ENCODE peak calls at places on chromosomes 5 and 9, in four cellular contexts. M is left ventricle myocardium superior, S is NCI-H1092, C is IMR-90. O is an unnamed sample.

GRCh38 chr5:149228610-149229297 is 42.9 kb upstream of the AFAP1L1 start:
- DNase-seq in M (no peak), S (no peak), C (peak; percentile 92), O (peak; percentile 95)

GRCh38 chr5:159051431-159052281 is 48.1 kb downstream of the EBF1 start:
- DNase-seq in M (peak; percentile 78), S (peak; percentile 47), C (no peak), O (peak; percentile 31)

GRCh38 chr5:172874647-172875371 is 40.8 kb downstream of the ERGIC1 start:
- DNase-seq in M (peak; percentile 11), S (no peak), C (no peak), O (no peak)

GRCh38 chr5:430214-430925 is 12.6 kb upstream of the EXOC3 start:
- DNase-seq in M (no peak), S (no peak), C (no peak), O (no peak)

GRCh38 chr9:137110147-137110910 is 4.2 kb downstream of the DPP7 start:
- DNase-seq in M (no peak), S (no peak), C (no peak), O (no peak)

GRCh38 chr9:4463824-4464223 is 26.4 kb upstream of the SLC1A1 start:
- DNase-seq in M (no peak), S (no peak), C (no peak), O (no peak)

GRCh38 chr5:173201636-173202265 is 33.3 kb downstream of the NKX2-5 start:
- DNase-seq in M (no peak), S (no peak), C (peak; percentile 72), O (peak; percentile 85)

GRCh38 chr5:7882926-7883325 is 14.0 kb downstream of the MTRR start:
- DNase-seq in M (no peak), S (no peak), C (no peak), O (no peak)

GRCh38 chr5:141940695-141941271 is 17.1 kb downstream of the DELE1 start:
- DNase-seq in M (no peak), S (no peak), C (peak; percentile 16), O (peak; percentile 26)